ENCODE peak calls at places on chromosomes 12 and 14, in four cellular contexts. O is NCI-H2029; H is amygdala; E is activated naive CD4-positive, alpha-beta T cell treated with anti-CD3 and anti-CD28 coated beads, Interleukin-2, amount 10 ng/mL, durations not matched to agents 7 days and 5 days. C is an unnamed sample.

GRCh38 chr12:104410786-104411185 is 46.0 kb upstream of the CHST11 start:
- DNase-seq in E (no peak), H (no peak), O (no peak), C (no peak)

GRCh38 chr12:110010853-110011835 is 11.9 kb downstream of the ANKRD13A start:
- DNase-seq in E (no peak), O (no peak), H (no peak), C (no peak)

GRCh38 chr12:93315385-93315906 is 62.3 kb upstream of the NUDT4 start:
- DNase-seq in E (no peak), H (no peak), O (no peak), C (no peak)

GRCh38 chr12:7154042-7154441 is 23.9 kb downstream of the CLSTN3 start:
- DNase-seq in E (no peak), O (no peak), H (no peak), C (no peak)

GRCh38 chr14:104868811-104869572 is 3.9 kb downstream of the CEP170B start:
- DNase-seq in E (no peak), H (no peak), O (no peak), C (no peak)

GRCh38 chr12:123805119-123805518 is 43.0 kb downstream of the DNAH10 start:
- DNase-seq in O (peak), H (no peak), E (no peak), C (no peak)

GRCh38 chr12:85872497-85873091 is 1.5 kb upstream of the NTS start:
- DNase-seq in H (no peak), E (no peak), O (peak), C (peak)

GRCh38 chr12:15700595-15700994 is 88.6 kb downstream of the EPS8 start:
- DNase-seq in H (no peak), O (no peak), E (no peak), C (peak)

GRCh38 chr14:33393895-33394405 is 455.3 kb downstream of the NPAS3 start:
- DNase-seq in E (no peak), H (no peak), O (peak), C (no peak)

GRCh38 chr14:87160964-87161363 is 832.0 kb downstream of the GALC start:
- DNase-seq in H (no peak), E (no peak), O (no peak), C (no peak)

GRCh38 chr14:105398726-105399440 is 545 bp downstream of the TEX22 start:
- DNase-seq in O (no peak), H (no peak), E (peak), C (no peak)